ENCODE peak calls at places on chromosome 15, in six cellular contexts. H is HCT116, E is SK-N-SH, Z is HepG2, S is GM12878, K is H1. Y is an unnamed sample.

GRCh38 chr15:96345560-96346389 is 15.3 kb downstream of the NR2F2 start:
- DNase-seq in H (no peak), E (peak), Z (peak), S (no peak), K (no peak), Y (peak)

GRCh38 chr15:74172751-74173544 is 562 bp upstream of the ISLR start:
- DNase-seq in H (no peak), E (peak), Z (no peak), S (no peak), K (no peak), Y (no peak)

GRCh38 chr15:88930579-88930978 is 17.4 kb upstream of the MFGE8 start:
- DNase-seq in H (no peak), E (no peak), Z (no peak), S (no peak), K (no peak), Y (no peak)

GRCh38 chr15:25985179-25985578 is 122.1 kb upstream of the ATP10A start:
- DNase-seq in H (no peak), E (no peak), Z (no peak), S (no peak), K (no peak), Y (no peak)

GRCh38 chr15:63382966-63383710 is 1.5 kb upstream of the CA12 start:
- DNase-seq in H (no peak), E (no peak), Z (no peak), S (no peak), K (no peak), Y (no peak)

GRCh38 chr15:41411031-41411430 is 5.9 kb upstream of the RTF1 start:
- DNase-seq in H (no peak), E (no peak), Z (no peak), S (no peak), K (no peak), Y (no peak)

GRCh38 chr15:63041982-63042878 is at the start of gene TPM1:
- DNase-seq in H (no peak), E (peak), Z (peak), S (no peak), K (no peak), Y (peak)

GRCh38 chr15:62647195-62647865 is 395.2 kb upstream of the TPM1 start:
- DNase-seq in H (peak), E (no peak), Z (peak), S (no peak), K (no peak), Y (no peak)

GRCh38 chr15:68599560-68600071 is 20.8 kb downstream of the CORO2B start:
- DNase-seq in H (no peak), E (peak), Z (no peak), S (no peak), K (no peak), Y (no peak)

GRCh38 chr15:50876260-50876988 is 32.1 kb upstream of the AP4E1 start:
- DNase-seq in H (no peak), E (no peak), Z (no peak), S (no peak), K (no peak), Y (no peak)
- H3K9ac ChIP-seq in H (peak), E (no peak), Z (peak), S (peak), K (no peak), Y (peak)

GRCh38 chr15:98858610-98859023 is 149.0 kb downstream of the PGPEP1L start:
- DNase-seq in H (no peak), E (no peak), Z (no peak), S (no peak), K (no peak), Y (peak)

GRCh38 chr15:98860647-98861041 is 146.9 kb downstream of the PGPEP1L start:
- DNase-seq in H (no peak), E (no peak), Z (no peak), S (no peak), K (no peak), Y (no peak)

GRCh38 chr15:98856540-98856907 is 151.1 kb downstream of the PGPEP1L start:
- DNase-seq in H (no peak), E (no peak), Z (no peak), S (no peak), K (no peak), Y (no peak)

GRCh38 chr15:98861188-98861587 is 146.4 kb downstream of the PGPEP1L start:
- DNase-seq in H (no peak), E (no peak), Z (no peak), S (no peak), K (no peak), Y (no peak)

GRCh38 chr15:98859149-98859548 is 148.4 kb downstream of the PGPEP1L start:
- DNase-seq in H (no peak), E (no peak), Z (no peak), S (no peak), K (no peak), Y (no peak)
- H3K4me3 ChIP-seq in H (no peak), E (no peak), Z (no peak), S (no peak), K (no peak), Y (no peak)

GRCh38 chr15:35624881-35625280 is 78.9 kb upstream of the DPH6 start:
- DNase-seq in H (no peak), E (no peak), Z (no peak), S (no peak), K (no peak), Y (no peak)
- TF ChIP-seq MAX in H (no peak), E (no peak), Z (no peak), S (no peak), K (no peak), Y (no peak)

GRCh38 chr15:72847806-72848205 is 64.2 kb upstream of the ADPGK start:
- DNase-seq in H (no peak), E (no peak), Z (no peak), S (no peak), K (no peak), Y (no peak)
- H3K9ac ChIP-seq in H (no peak), E (no peak), Z (no peak), S (no peak), K (no peak), Y (no peak)

GRCh38 chr15:53203454-53203853 is 413.3 kb upstream of the ONECUT1 start:
- DNase-seq in H (no peak), E (no peak), Z (no peak), S (no peak), K (no peak), Y (no peak)
- H3K4me3 ChIP-seq in H (no peak), E (no peak), Z (no peak), S (no peak), K (no peak), Y (no peak)

GRCh38 chr15:70852501-70853269 is 1.3 kb downstream of the LARP6 start:
- DNase-seq in H (no peak), E (no peak), Z (no peak), S (no peak), K (no peak), Y (peak)
- TF ChIP-seq MAX in H (no peak), E (no peak), Z (no peak), S (no peak), K (no peak), Y (no peak)

Y was measured in endothelial cell of umbilical vein.